ENCODE peak calls at places on chromosomes 4 and X, in nine cellular contexts. J is stimulated activated naive CD4-positive, alpha-beta T cell; S is left lung; I is DMS53; Q is DMS153; O is breast epithelium; A is esophagus muscularis mucosa; L is Panc1; E is germinal center. R is an unnamed sample.

GRCh38 chr4:113469926-113470325 is 291.6 kb downstream of the CAMK2D start:
- DNase-seq in L (no peak), I (no peak), Q (no peak), J (no peak), A (no peak), E (no peak), S (no peak), O (no peak), R (no peak)

GRCh38 chr4:109207060-109207459 is 95.4 kb downstream of the COL25A1 start:
- DNase-seq in I (no peak), S (no peak), J (no peak), Q (no peak), A (no peak), E (no peak), L (no peak), O (no peak), R (no peak)

GRCh38 chr4:16136771-16137170 is 52.9 kb upstream of the PROM1 start:
- DNase-seq in A (no peak), Q (no peak), L (no peak), J (no peak), S (no peak), I (peak; percentile 16), E (no peak), O (no peak), R (no peak)

GRCh38 chr4:40354158-40354557 is 19.0 kb downstream of the CHRNA9 start:
- DNase-seq in O (no peak), L (no peak), S (no peak), I (no peak), A (no peak), Q (no peak), J (no peak), E (no peak), R (no peak)

GRCh38 chr4:172489896-172490295 is 676.7 kb downstream of the GALNTL6 start:
- DNase-seq in I (no peak), L (no peak), A (no peak), E (no peak), S (no peak), J (no peak), Q (no peak), O (no peak), R (no peak)

GRCh38 chr4:174749091-174749490 is 80.0 kb downstream of the GLRA3 start:
- DNase-seq in S (no peak), I (no peak), L (no peak), Q (no peak), J (no peak), O (no peak), A (no peak), E (no peak), R (no peak)

GRCh38 chr4:2432991-2433530 is 14.3 kb downstream of the CFAP99 start:
- DNase-seq in O (no peak), I (no peak), S (no peak), L (no peak), A (no peak), J (no peak), Q (no peak), E (no peak), R (no peak)

GRCh38 chrX:119399772-119400101 is 601 bp downstream of the SLC25A43 start:
- DNase-seq in A (no peak), S (no peak), J (no peak), E (no peak), L (no peak), O (no peak), Q (no peak), I (peak; percentile 28), R (no peak)

GRCh38 chr4:25358515-25359275 is 18.4 kb upstream of the ANAPC4 start:
- DNase-seq in S (peak; percentile 82), I (peak; percentile 99), E (no peak), Q (no peak), O (no peak), A (no peak), J (no peak), L (no peak), R (peak; percentile 92)

GRCh38 chr4:38078590-38079381 is 118.6 kb downstream of the PTTG2 start:
- DNase-seq in Q (no peak), J (no peak), E (no peak), S (no peak), O (no peak), L (no peak), I (no peak), A (no peak), R (no peak)

GRCh38 chr4:123676550-123677229 is 280.1 kb downstream of the SPRY1 start:
- DNase-seq in A (no peak), L (no peak), E (no peak), J (no peak), O (no peak), Q (no peak), I (peak; percentile 40), S (no peak), R (peak; percentile 76)

GRCh38 chr4:125811892-125812291 is 497.1 kb downstream of the FAT4 start:
- DNase-seq in L (no peak), E (no peak), I (no peak), O (no peak), A (no peak), S (no peak), J (no peak), Q (no peak), R (no peak)

GRCh38 chrX:109704563-109704962 is 28.5 kb downstream of the ACSL4 start:
- DNase-seq in L (no peak), J (no peak), A (no peak), Q (no peak), I (no peak), S (no peak), E (no peak), O (no peak), R (no peak)

GRCh38 chr4:31107362-31107761 is 387.2 kb downstream of the PCDH7 start:
- DNase-seq in Q (no peak), E (no peak), J (no peak), L (no peak), I (no peak), S (no peak), A (no peak), O (no peak), R (no peak)

GRCh38 chr4:188110741-188111458 is 1.5 kb upstream of the TRIML2 start:
- DNase-seq in I (no peak), L (no peak), A (no peak), J (no peak), S (no peak), O (no peak), E (no peak), Q (no peak), R (no peak)

GRCh38 chrX:28108186-28108945 is 127.1 kb upstream of the DCAF8L1 start:
- DNase-seq in I (no peak), S (no peak), O (no peak), E (no peak), A (no peak), Q (no peak), J (no peak), L (no peak), R (no peak)

GRCh38 chr4:108433832-108434231 is 186.5 kb upstream of the RPL34 start:
- DNase-seq in S (no peak), L (no peak), Q (no peak), J (peak; percentile 9), A (no peak), E (no peak), O (no peak), I (peak; percentile 22), R (no peak)

GRCh38 chrX:105765691-105766090 is 56.6 kb upstream of the NRK start:
- DNase-seq in J (no peak), S (no peak), E (no peak), I (peak; percentile 5), O (no peak), Q (no peak), A (no peak), L (no peak), R (no peak)

GRCh38 chr4:36288727-36289126 is 7.3 kb downstream of the DTHD1 start:
- DNase-seq in L (no peak), A (no peak), J (no peak), I (no peak), O (no peak), Q (no peak), E (no peak), S (no peak), R (no peak)

GRCh38 chr4:170476351-170476750 is 386.6 kb upstream of the AADAT start:
- DNase-seq in Q (no peak), A (no peak), J (no peak), O (no peak), L (no peak), E (no peak), I (no peak), S (no peak), R (no peak)

GRCh38 chrX:21711126-21711847 is 46.6 kb downstream of the SMPX start:
- DNase-seq in O (no peak), E (no peak), A (no peak), I (peak; percentile 2), S (no peak), Q (peak; percentile 3), L (no peak), J (no peak), R (no peak)

GRCh38 chr4:2787230-2788100 is 5.4 kb upstream of the SH3BP2 start:
- DNase-seq in Q (no peak), A (no peak), O (no peak), L (no peak), I (no peak), E (peak; percentile 74), J (peak; percentile 36), S (peak; percentile 63), R (peak; percentile 35)

GRCh38 chr4:38002451-38003071 is 42.4 kb downstream of the PTTG2 start:
- DNase-seq in E (no peak), J (no peak), O (no peak), Q (no peak), I (peak; percentile 33), L (no peak), S (no peak), A (no peak), R (no peak)

GRCh38 chr4:43822621-43823020 is 626.0 kb downstream of the KCTD8 start:
- DNase-seq in A (no peak), O (no peak), I (no peak), L (no peak), S (no peak), J (no peak), Q (no peak), E (no peak), R (no peak)